ENCODE peak calls at places on chromosomes 2 and 18, in nine cellular contexts. F is pancreas, S is cardiac fibroblast, D is heart left ventricle, U is thoracic aorta, N is lower lobe of right lung, C is spleen, H is IMR-90, Q is astrocyte of the spinal cord. Y is an unnamed sample.

GRCh38 chr2:47559079-47559684 is 156.2 kb downstream of the MSH2 start:
- DNase-seq in F (no peak), S (peak; percentile 22), D (no peak), U (no peak), N (no peak), C (no peak), H (peak; percentile 41), Q (no peak), Y (peak; percentile 60)

GRCh38 chr18:21099442-21099841 is 12.2 kb downstream of the ROCK1 start:
- DNase-seq in F (no peak), S (no peak), D (no peak), U (no peak), N (no peak), C (peak; percentile 80), H (no peak), Q (no peak), Y (no peak)

GRCh38 chr2:119059940-119060339 is 98.6 kb downstream of the C1QL2 start:
- DNase-seq in F (no peak), S (no peak), D (no peak), U (no peak), N (no peak), C (no peak), H (no peak), Q (no peak), Y (no peak)

GRCh38 chr18:77140439-77141109 is 8.0 kb upstream of the MBP start:
- DNase-seq in F (no peak), S (no peak), D (peak; percentile 46), U (no peak), N (peak; percentile 69), C (no peak), H (no peak), Q (no peak), Y (no peak)

GRCh38 chr2:161369311-161369710 is 46.8 kb upstream of the TBR1 start:
- DNase-seq in F (no peak), S (no peak), D (no peak), U (no peak), N (no peak), C (no peak), H (peak; percentile 8), Q (no peak), Y (no peak)

GRCh38 chr18:51383116-51383515 is 185.6 kb upstream of the MEX3C start:
- DNase-seq in F (no peak), S (no peak), D (no peak), U (no peak), N (no peak), C (no peak), H (no peak), Q (no peak), Y (no peak)

GRCh38 chr2:7094113-7094760 is 177.0 kb downstream of the RNF144A start:
- DNase-seq in F (no peak), S (no peak), D (no peak), U (no peak), N (no peak), C (no peak), H (no peak), Q (no peak), Y (no peak)

GRCh38 chr2:7604456-7604855 is 687.2 kb downstream of the RNF144A start:
- DNase-seq in F (no peak), S (no peak), D (no peak), U (no peak), N (no peak), C (no peak), H (no peak), Q (no peak), Y (no peak)

GRCh38 chr2:49332415-49332814 is 178.1 kb upstream of the FSHR start:
- DNase-seq in F (no peak), S (peak; percentile 10), D (no peak), U (no peak), N (no peak), C (no peak), H (no peak), Q (no peak), Y (no peak)

GRCh38 chr2:150134223-150134858 is 353.1 kb downstream of the RND3 start:
- DNase-seq in F (no peak), S (no peak), D (no peak), U (no peak), N (no peak), C (no peak), H (peak; percentile 51), Q (peak; percentile 58), Y (peak; percentile 74)

GRCh38 chr2:205892141-205893064 is 193.6 kb downstream of the INO80D start:
- DNase-seq in F (peak; percentile 51), S (peak; percentile 41), D (no peak), U (no peak), N (peak; percentile 55), C (no peak), H (peak; percentile 46), Q (peak; percentile 79), Y (no peak)

GRCh38 chr2:138298900-138299299 is 202.7 kb upstream of the SPOPL start:
- DNase-seq in F (no peak), S (no peak), D (no peak), U (no peak), N (no peak), C (no peak), H (no peak), Q (no peak), Y (no peak)

GRCh38 chr2:60987041-60987440 is 30.5 kb upstream of the PEX13 start:
- DNase-seq in F (no peak), S (no peak), D (no peak), U (no peak), N (no peak), C (no peak), H (no peak), Q (no peak), Y (no peak)

GRCh38 chr2:165833156-165833555 is 39.1 kb upstream of the GALNT3 start:
- DNase-seq in F (no peak), S (peak; percentile 78), D (no peak), U (no peak), N (no peak), C (no peak), H (peak; percentile 78), Q (peak; percentile 75), Y (peak; percentile 58)

GRCh38 chr18:74331404-74331803 is 15.8 kb downstream of the C18orf63 start:
- DNase-seq in F (no peak), S (peak; percentile 65), D (no peak), U (no peak), N (no peak), C (no peak), H (peak; percentile 51), Q (peak; percentile 29), Y (peak; percentile 63)

GRCh38 chr2:234058881-234059280 is 8.4 kb downstream of the SPP2 start:
- DNase-seq in F (no peak), S (no peak), D (no peak), U (no peak), N (no peak), C (no peak), H (no peak), Q (no peak), Y (no peak)
- TF ChIP-seq CTCF in F (no peak), S (no peak), D (no peak), U (no peak), N (no peak), C (no peak), H (no peak), Q (no peak), Y (no peak)

DNA sequence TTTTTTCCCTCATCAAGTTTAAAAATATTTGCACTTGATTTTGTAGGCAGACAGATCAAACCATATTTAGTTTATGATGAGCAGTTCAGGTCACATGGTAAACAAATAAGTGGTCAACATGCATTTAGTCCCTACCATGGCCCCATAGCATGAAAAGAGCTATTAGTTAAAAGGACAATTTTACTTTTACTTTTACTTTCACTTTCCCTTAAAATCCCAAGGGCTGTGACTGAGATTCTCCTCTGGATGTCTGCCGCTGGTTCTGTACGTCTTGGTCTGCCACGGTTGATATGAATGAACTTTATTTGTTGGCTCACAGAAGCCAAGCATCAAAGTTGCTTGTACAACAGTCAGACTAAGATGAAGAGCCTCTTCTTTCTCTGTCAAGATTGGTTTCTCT is 626.2 kb upstream of the CDH7 start:
- DNase-seq in F (no peak), S (no peak), D (no peak), U (no peak), N (no peak), C (no peak), H (no peak), Q (no peak), Y (no peak)
- H3K4me3 ChIP-seq in F (no peak overlapping the region), S (no peak overlapping the region), D (peak overlapping the region; percentile 29), U (peak overlapping the region; percentile 48), N (peak overlapping the region; percentile 25), C (peak overlapping the region; percentile 53), H (no peak overlapping the region), Q (no peak overlapping the region), Y (no peak overlapping the region)

GRCh38 chr2:83478037-83478436 is 981.0 kb downstream of the SUCLG1 start:
- DNase-seq in F (no peak), S (no peak), D (no peak), U (no peak), N (no peak), C (no peak), H (no peak), Q (no peak), Y (no peak)
- TF ChIP-seq CTCF in F (no peak), S (no peak), D (no peak), U (no peak), N (no peak), C (no peak), H (no peak), Q (no peak), Y (no peak)

GRCh38 chr2:86818967-86819366 is 28.3 kb upstream of the CD8A start:
- DNase-seq in F (no peak), S (no peak), D (no peak), U (no peak), N (no peak), C (no peak), H (no peak), Q (no peak), Y (no peak)

GRCh38 chr2:86815616-86816015 is 24.9 kb upstream of the CD8A start:
- DNase-seq in F (no peak), S (no peak), D (no peak), U (no peak), N (no peak), C (no peak), H (no peak), Q (no peak), Y (no peak)

GRCh38 chr2:86821306-86821705 is 30.6 kb upstream of the CD8A start:
- DNase-seq in F (no peak), S (no peak), D (no peak), U (no peak), N (no peak), C (no peak), H (no peak), Q (no peak), Y (no peak)

GRCh38 chr2:86821842-86822241 is 31.1 kb upstream of the CD8A start:
- DNase-seq in F (no peak), S (no peak), D (no peak), U (no peak), N (no peak), C (no peak), H (no peak), Q (no peak), Y (no peak)

DNA sequence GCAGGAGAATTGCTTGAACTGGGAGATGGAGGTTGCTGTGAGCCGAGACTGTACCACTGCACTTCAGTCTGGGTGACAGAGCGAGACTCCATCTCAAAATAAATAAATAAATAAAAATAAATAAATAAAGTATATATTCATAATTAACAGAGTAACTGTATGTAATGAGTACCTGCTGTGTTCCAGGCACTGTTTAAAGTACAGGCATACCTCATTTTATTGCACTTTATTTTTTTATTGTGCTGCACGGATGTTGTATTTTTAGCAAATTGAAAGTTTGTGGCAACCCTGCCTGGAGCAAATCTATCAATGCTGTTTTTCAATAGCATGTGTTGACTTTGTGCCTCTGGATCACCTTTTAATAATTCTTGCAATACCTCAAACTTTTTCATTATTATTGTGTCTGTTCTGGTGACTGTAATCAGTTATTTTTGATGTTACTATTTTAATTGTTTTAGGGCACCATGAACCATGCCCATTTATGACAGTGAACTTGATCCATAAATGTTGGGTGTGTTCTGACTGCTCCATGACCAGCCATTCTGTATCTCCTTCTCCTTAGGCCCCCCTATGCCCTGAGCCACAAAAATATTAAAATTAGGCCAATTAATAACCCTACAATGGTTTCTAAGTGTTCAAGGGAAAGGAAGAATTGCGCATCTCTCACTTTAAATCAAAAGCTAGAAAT is 27.5 kb upstream of the CD8A start:
- DNase-seq in F (no peak), S (no peak), D (no peak), U (no peak), N (no peak), C (no peak), H (no peak), Q (no peak), Y (no peak)
- H3K4me3 ChIP-seq in F (no peak overlapping the region), S (no peak overlapping the region), D (no peak overlapping the region), U (no peak overlapping the region), N (no peak overlapping the region), C (no peak overlapping the region), H (no peak overlapping the region), Q (no peak overlapping the region), Y (no peak overlapping the region)